ENCODE peak calls at places on chromosome 4, in four cellular contexts. Y, D, F and O are unnamed samples.

GRCh38 chr4:36024901-36025610 is 219.3 kb downstream of the ARAP2 start:
- DNase-seq in D (no peak), Y (no peak), F (no peak), O (no peak)

GRCh38 chr4:126267689-126268088 is 952.9 kb downstream of the FAT4 start:
- DNase-seq in F (no peak), D (no peak), Y (no peak), O (no peak)

GRCh38 chr4:100189820-100190642 is at the start of gene DDIT4L:
- DNase-seq in F (peak), Y (no peak), D (peak), O (peak)

GRCh38 chr4:138113819-138114415 is 128.2 kb downstream of the SLC7A11 start:
- DNase-seq in D (no peak), F (no peak), Y (no peak), O (no peak)

GRCh38 chr4:142130636-142131035 is 494.3 kb downstream of the IL15 start:
- DNase-seq in D (no peak), F (no peak), Y (no peak), O (no peak)

GRCh38 chr4:110487873-110488272 is 11.9 kb downstream of the ENPEP start:
- DNase-seq in Y (no peak), D (no peak), F (no peak), O (no peak)

GRCh38 chr4:94648699-94649098 is 109.1 kb upstream of the BMPR1B start:
- DNase-seq in Y (no peak), D (no peak), F (no peak), O (no peak)

GRCh38 chr4:84493092-84493850 is 5.8 kb downstream of the NKX6-1 start:
- DNase-seq in F (no peak), Y (no peak), D (peak), O (no peak)

GRCh38 chr4:153542835-153543234 is 76.7 kb downstream of the TMEM131L start:
- DNase-seq in F (no peak), Y (no peak), D (peak), O (no peak)

GRCh38 chr4:37073226-37073840 is 171.2 kb upstream of the NWD2 start:
- DNase-seq in D (no peak), F (no peak), Y (no peak), O (no peak)

GRCh38 chr4:113394730-113395530 is 345.5 kb downstream of the ANK2 start:
- DNase-seq in D (no peak), F (peak), Y (peak), O (no peak)

GRCh38 chr4:1368421-1369090 is 21.5 kb downstream of the UVSSA start:
- DNase-seq in D (peak), F (no peak), Y (no peak), O (peak)

GRCh38 chr4:83906561-83906960 is 370.7 kb downstream of the GPAT3 start:
- DNase-seq in D (no peak), F (no peak), Y (no peak), O (no peak)

GRCh38 chr4:103011378-103012025 is 8.0 kb downstream of the SLC9B1 start:
- DNase-seq in Y (no peak), D (no peak), F (no peak), O (peak)

GRCh38 chr4:138562544-138562961 is 320.4 kb upstream of the SLC7A11 start:
- DNase-seq in Y (no peak), F (no peak), D (no peak), O (no peak)

GRCh38 chr4:153679476-153679875 is 4.6 kb upstream of the TLR2 start:
- DNase-seq in D (no peak), F (no peak), Y (no peak), O (no peak)

GRCh38 chr4:138952405-138952804 is 63.2 kb upstream of the NOCT start:
- DNase-seq in D (no peak), Y (no peak), F (no peak), O (no peak)

GRCh38 chr4:128775916-128776315 is 33.6 kb upstream of the JADE1 start:
- DNase-seq in F (no peak), D (no peak), Y (no peak), O (no peak)

GRCh38 chr4:16027114-16027513 is 56.7 kb downstream of the PROM1 start:
- DNase-seq in Y (no peak), F (no peak), D (no peak), O (no peak)

GRCh38 chr4:74930166-74930565 is 2.8 kb upstream of the PARM1 start:
- DNase-seq in Y (no peak), D (no peak), F (no peak), O (no peak)

GRCh38 chr4:41887821-41888699 is 47.2 kb upstream of the TMEM33 start:
- DNase-seq in Y (no peak), F (peak), D (peak), O (no peak)

GRCh38 chr4:2783790-2784189 is 9.1 kb upstream of the SH3BP2 start:
- DNase-seq in D (no peak), Y (no peak), F (no peak), O (no peak)

GRCh38 chr4:38591617-38592337 is 72.2 kb upstream of the KLF3 start:
- DNase-seq in F (no peak), Y (no peak), D (no peak), O (no peak)

GRCh38 chr4:31408136-31408535 is 688.0 kb downstream of the PCDH7 start:
- DNase-seq in F (no peak), D (no peak), Y (no peak), O (no peak)

GRCh38 chr4:154348657-154349056 is 142.9 kb downstream of the DCHS2 start:
- DNase-seq in F (no peak), D (peak), Y (no peak), O (no peak)

GRCh38 chr4:5012477-5012876 is 6.8 kb downstream of the CYTL1 start:
- DNase-seq in Y (no peak), F (no peak), D (no peak), O (no peak)

GRCh38 chr4:15318621-15319348 is 109.0 kb upstream of the C1QTNF7 start:
- DNase-seq in Y (no peak), D (no peak), F (no peak), O (no peak)

GRCh38 chr4:106019771-106020170 is 124.5 kb downstream of the NPNT start:
- DNase-seq in F (no peak), D (no peak), Y (no peak), O (no peak)

GRCh38 chr4:38169524-38169923 is 209.3 kb downstream of the PTTG2 start:
- DNase-seq in D (no peak), Y (no peak), F (no peak), O (no peak)

GRCh38 chr4:16693040-16693506 is 205.4 kb downstream of the LDB2 start:
- DNase-seq in F (no peak), Y (no peak), D (no peak), O (no peak)

GRCh38 chr4:73309211-73309610 is 50.6 kb upstream of the ANKRD17 start:
- DNase-seq in Y (no peak), F (no peak), D (no peak), O (no peak)

GRCh38 chr4:28686618-28687017 is 1826.0 kb downstream of the STIM2 start:
- DNase-seq in D (peak), F (no peak), Y (peak), O (no peak)

GRCh38 chr4:128386761-128387599 is 99.4 kb upstream of the PGRMC2 start:
- DNase-seq in Y (peak), D (no peak), F (no peak), O (peak)

GRCh38 chr4:181541396-181541795 is 701.8 kb upstream of the TENM3 start:
- DNase-seq in F (no peak), D (no peak), Y (no peak), O (no peak)

GRCh38 chr4:15920723-15921591 is 17.6 kb downstream of the FGFBP1 start:
- DNase-seq in F (no peak), D (no peak), Y (peak), O (peak)

GRCh38 chr4:101356928-101357327 is 9.6 kb upstream of the PPP3CA start:
- DNase-seq in D (no peak), F (no peak), Y (no peak), O (no peak)

GRCh38 chr4:17523626-17524025 is 8.7 kb downstream of the CLRN2 start:
- DNase-seq in D (no peak), Y (no peak), F (no peak), O (no peak)

GRCh38 chr4:100797791-100798190 is 280.0 kb upstream of the EMCN start:
- DNase-seq in D (no peak), F (no peak), Y (no peak), O (no peak)